ENCODE peak calls at places on chromosomes 11 and 22, in six cellular contexts. Q, S, A, C, O and R are unnamed samples.

GRCh38 chr11:22474621-22475020 is 136.4 kb downstream of the SLC17A6 start:
- DNase-seq in Q (no peak), S (no peak), A (no peak), C (no peak), O (no peak), R (no peak)

GRCh38 chr11:43738600-43739409 is 58.3 kb downstream of the HSD17B12 start:
- DNase-seq in Q (peak), S (peak), A (no peak), C (peak), O (peak), R (no peak)

GRCh38 chr11:75510626-75511025 is 15.1 kb downstream of the GDPD5 start:
- DNase-seq in Q (no peak), S (no peak), A (no peak), C (no peak), O (no peak), R (no peak)

GRCh38 chr22:30001459-30001858 is 78.8 kb upstream of the HORMAD2 start:
- DNase-seq in Q (no peak), S (no peak), A (no peak), C (no peak), O (no peak), R (no peak)

GRCh38 chr11:129611661-129612566 is 203.7 kb upstream of the TMEM45B start:
- DNase-seq in Q (peak), S (peak), A (no peak), C (no peak), O (no peak), R (no peak)

GRCh38 chr11:37688461-37688860 is 1090.4 kb upstream of the RAG2 start:
- DNase-seq in Q (no peak), S (no peak), A (no peak), C (no peak), O (no peak), R (no peak)

GRCh38 chr11:57500526-57500925 is 15.0 kb downstream of the SLC43A1 start:
- DNase-seq in Q (no peak), S (no peak), A (no peak), C (no peak), O (no peak), R (no peak)

GRCh38 chr22:19750666-19751490 is 9.7 kb upstream of the TBX1 start:
- DNase-seq in Q (no peak), S (no peak), A (no peak), C (no peak), O (no peak), R (no peak)

GRCh38 chr11:67001332-67001731 is 21.6 kb upstream of the SYT12 start:
- DNase-seq in Q (no peak), S (no peak), A (no peak), C (no peak), O (no peak), R (no peak)

GRCh38 chr11:7513210-7514098 is at the start of gene PPFIBP2:
- DNase-seq in Q (peak), S (peak), A (peak), C (peak), O (peak), R (peak)

GRCh38 chr11:33324211-33324985 is 67.2 kb downstream of the HIPK3 start:
- DNase-seq in Q (no peak), S (no peak), A (no peak), C (no peak), O (no peak), R (no peak)

GRCh38 chr11:121928597-121929580 is 187.1 kb downstream of the BLID start:
- DNase-seq in Q (peak), S (peak), A (no peak), C (no peak), O (no peak), R (no peak)

GRCh38 chr22:43293661-43294392 is 49.3 kb downstream of the SCUBE1 start:
- DNase-seq in Q (peak), S (peak), A (no peak), C (peak), O (no peak), R (no peak)

GRCh38 chr11:66011239-66011784 is 496 bp upstream of the CST6 start:
- DNase-seq in Q (no peak), S (peak), A (no peak), C (peak), O (peak), R (no peak)

GRCh38 chr11:73585834-73586575 is 11.9 kb downstream of the FAM168A start:
- DNase-seq in Q (no peak), S (peak), A (no peak), C (no peak), O (no peak), R (no peak)

DNA sequence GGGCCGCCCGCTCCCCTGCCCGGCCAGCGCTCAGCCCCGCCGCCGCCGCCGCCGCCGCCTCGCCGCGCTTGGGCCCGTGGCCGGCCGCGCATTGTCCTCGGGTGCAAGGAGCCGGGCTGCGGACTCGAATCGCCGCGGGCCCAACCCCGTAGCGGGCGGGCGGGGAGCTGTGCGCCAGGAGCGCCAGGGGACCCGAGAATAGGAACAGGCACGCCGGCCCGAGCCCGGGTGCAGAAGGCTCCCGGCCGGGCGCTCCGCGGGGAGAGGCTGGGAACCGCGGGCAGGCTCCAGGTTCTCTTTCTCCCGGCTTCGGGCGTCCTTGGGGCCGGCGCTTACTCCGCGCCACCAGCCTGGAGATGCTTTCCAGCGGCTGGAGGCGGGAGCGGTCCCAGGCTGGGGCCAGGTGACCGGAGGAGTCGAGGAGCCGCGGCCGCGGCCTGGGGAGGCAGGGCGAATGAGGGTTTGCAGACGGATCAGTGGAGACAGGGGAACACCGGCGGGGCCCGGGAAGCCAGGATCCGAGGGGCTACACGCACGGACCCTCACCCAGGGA is 636 bp downstream of the PKNOX2 start:
- DNase-seq in Q (peak), S (peak), A (no peak), C (peak), O (no peak), R (peak)
- TF ChIP-seq EZH2phosphoT487 in Q (no peak), S (no peak), A (no peak), C (peak), O (no peak), R (no peak)

GRCh38 chr22:33680632-33681031 is 239.6 kb downstream of the LARGE1 start:
- DNase-seq in Q (no peak), S (no peak), A (no peak), C (no peak), O (no peak), R (no peak)

GRCh38 chr22:33674357-33674756 is 245.9 kb downstream of the LARGE1 start:
- DNase-seq in Q (no peak), S (no peak), A (no peak), C (no peak), O (no peak), R (no peak)

GRCh38 chr22:33677536-33677935 is 242.7 kb downstream of the LARGE1 start:
- DNase-seq in Q (no peak), S (peak), A (no peak), C (no peak), O (no peak), R (no peak)

GRCh38 chr22:33682927-33683326 is 237.3 kb downstream of the LARGE1 start:
- DNase-seq in Q (no peak), S (no peak), A (no peak), C (no peak), O (no peak), R (no peak)

DNA sequence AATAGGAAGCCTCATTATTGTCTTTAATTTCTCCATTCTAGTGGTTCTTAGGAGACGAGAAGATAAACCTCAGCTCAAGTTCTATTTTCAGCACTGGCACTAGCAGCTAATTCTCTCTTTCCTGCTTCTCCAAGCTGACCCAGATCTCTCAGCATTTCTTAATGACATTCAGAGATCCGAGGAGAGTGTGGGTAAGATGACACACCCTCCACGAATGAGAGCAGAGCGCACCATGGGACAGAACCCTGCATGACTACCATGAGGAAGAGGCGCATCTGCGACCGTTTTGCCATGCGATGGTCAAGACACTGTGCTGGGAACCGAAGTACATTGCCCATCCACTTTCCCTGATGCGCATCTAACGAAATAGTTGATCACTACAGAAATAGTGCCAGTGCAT is 241.8 kb downstream of the LARGE1 start:
- DNase-seq in Q (no peak), S (peak), A (no peak), C (no peak), O (no peak), R (no peak)
- TF ChIP-seq EZH2phosphoT487 in Q (no peak), S (no peak), A (no peak), C (no peak), O (no peak), R (no peak)

GRCh38 chr11:123188508-123189165 is 6.4 kb downstream of the CLMP start:
- DNase-seq in Q (peak), S (peak), A (no peak), C (no peak), O (no peak), R (no peak)
- TF ChIP-seq EZH2phosphoT487 in Q (no peak), S (no peak), A (no peak), C (no peak), O (no peak), R (no peak)

GRCh38 chr11:1393038-1393710 is 3.4 kb downstream of the BRSK2 start:
- DNase-seq in Q (no peak), S (no peak), A (no peak), C (no peak), O (no peak), R (no peak)
- TF ChIP-seq EZH2phosphoT487 in Q (no peak), S (no peak), A (no peak), C (no peak), O (no peak), R (no peak)

GRCh38 chr11:15177491-15177890 is 62.8 kb downstream of the INSC start:
- DNase-seq in Q (no peak), S (no peak), A (no peak), C (no peak), O (no peak), R (no peak)

GRCh38 chr11:15178214-15178613 is 63.5 kb downstream of the INSC start:
- DNase-seq in Q (no peak), S (no peak), A (no peak), C (no peak), O (no peak), R (no peak)

GRCh38 chr11:15180212-15180814 is 65.6 kb downstream of the INSC start:
- DNase-seq in Q (no peak), S (peak), A (no peak), C (no peak), O (no peak), R (no peak)

GRCh38 chr11:15176646-15177163 is 62.0 kb downstream of the INSC start:
- DNase-seq in Q (no peak), S (no peak), A (no peak), C (no peak), O (no peak), R (no peak)

DNA sequence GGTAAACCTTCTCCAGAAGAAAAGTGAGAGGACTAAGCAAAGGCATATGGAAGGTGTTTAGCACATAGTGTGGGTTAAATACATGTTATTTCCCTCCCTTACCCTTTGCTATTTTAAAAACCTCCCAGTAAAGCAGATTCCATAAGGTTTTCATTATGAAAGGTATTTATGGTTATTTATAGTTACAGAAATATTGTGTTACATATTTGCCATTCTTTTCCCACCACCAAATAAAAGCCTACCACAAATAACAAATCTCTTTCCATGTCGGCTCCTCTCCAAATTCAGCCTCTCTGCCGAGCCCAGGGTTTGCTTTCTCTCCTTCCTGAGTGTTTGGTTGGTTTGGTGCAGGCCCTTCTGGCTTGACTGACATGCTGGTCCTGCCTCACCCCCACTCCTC is 64.4 kb downstream of the INSC start:
- DNase-seq in Q (no peak), S (peak), A (no peak), C (peak), O (no peak), R (no peak)
- TF ChIP-seq EZH2phosphoT487 in Q (no peak), S (no peak), A (no peak), C (no peak), O (no peak), R (no peak)

GRCh38 chr11:24697722-24698121 is 200.9 kb downstream of the LUZP2 start:
- DNase-seq in Q (no peak), S (peak), A (no peak), C (no peak), O (no peak), R (no peak)
- TF ChIP-seq EZH2phosphoT487 in Q (no peak), S (no peak), A (no peak), C (no peak), O (no peak), R (no peak)